ENCODE peak calls at places on chromosomes 13 and 19, in five cellular contexts. V is A549, T is WTC11, N is HepG2, J is GM12878. Y is an unnamed sample.

GRCh38 chr19:872266-872951 is 12.9 kb downstream of the CFD start:
- DNase-seq in J (peak; percentile 36), T (peak; percentile 91), V (peak; percentile 93), N (no peak), Y (peak; percentile 76)

GRCh38 chr13:49759503-49759902 is 33.0 kb downstream of the KPNA3 start:
- DNase-seq in J (no peak), V (no peak), T (no peak), N (no peak), Y (no peak)

GRCh38 chr19:47658431-47659383 is 49.8 kb downstream of the BICRA start:
- DNase-seq in N (no peak), T (no peak), V (no peak), J (no peak), Y (no peak)

GRCh38 chr19:1289395-1290244 is 3.9 kb downstream of the EFNA2 start:
- DNase-seq in N (no peak), V (no peak), T (no peak), J (no peak), Y (no peak)

GRCh38 chr13:87393358-87393757 is 277.8 kb upstream of the SLITRK5 start:
- DNase-seq in N (no peak), T (no peak), J (no peak), V (no peak), Y (no peak)

GRCh38 chr13:77543711-77544110 is 8.2 kb downstream of the SCEL start:
- DNase-seq in J (no peak), V (no peak), T (no peak), N (no peak), Y (no peak)

GRCh38 chr19:48617146-48617937 is 1.6 kb downstream of the RPL18 start:
- DNase-seq in J (no peak), V (no peak), T (no peak), N (no peak), Y (no peak)

GRCh38 chr13:73809561-73809960 is 324.6 kb downstream of the KLF12 start:
- DNase-seq in T (no peak), J (no peak), N (no peak), V (peak; percentile 1), Y (no peak)

GRCh38 chr13:75785130-75785529 is 149.0 kb downstream of the LMO7 start:
- DNase-seq in J (no peak), N (no peak), T (no peak), V (no peak), Y (no peak)

GRCh38 chr13:75869981-75870380 is 233.9 kb downstream of the LMO7 start:
- DNase-seq in N (no peak), J (no peak), T (no peak), V (no peak), Y (no peak)

GRCh38 chr19:16208064-16208759 is 10.5 kb downstream of the AP1M1 start:
- DNase-seq in N (no peak), V (no peak), T (peak; percentile 4), J (no peak), Y (no peak)

GRCh38 chr13:98374750-98375149 is 197.7 kb upstream of the RNF113B start:
- DNase-seq in T (no peak), V (no peak), N (no peak), J (no peak), Y (no peak)

GRCh38 chr13:112882555-112883024 is 86.4 kb upstream of the MCF2L start:
- DNase-seq in J (no peak), N (no peak), T (no peak), V (no peak), Y (no peak)

GRCh38 chr19:13962738-13963602 is 10.7 kb downstream of the DCAF15 start:
- DNase-seq in N (no peak), J (no peak), V (no peak), T (peak; percentile 61), Y (no peak)

GRCh38 chr19:44066305-44066704 is 5.7 kb upstream of the ZNF284 start:
- DNase-seq in T (no peak), N (peak; percentile 42), J (no peak), V (no peak), Y (no peak)

GRCh38 chr19:22605275-22606211 is 28.6 kb upstream of the ZNF492 start:
- DNase-seq in T (no peak), V (no peak), J (no peak), N (no peak), Y (no peak)

GRCh38 chr19:33235269-33235995 is 9.8 kb upstream of the SLC7A10 start:
- DNase-seq in J (peak; percentile 61), N (peak; percentile 78), V (peak; percentile 88), T (peak; percentile 96), Y (peak; percentile 84)

GRCh38 chr19:5804516-5805464 is at the start of gene NRTN:
- DNase-seq in V (no peak), J (no peak), N (no peak), T (peak; percentile 65), Y (peak; percentile 72)

GRCh38 chr19:9431475-9431874 is 3.9 kb downstream of the ZNF266 start:
- DNase-seq in J (no peak), N (no peak), V (no peak), T (peak; percentile 87), Y (peak; percentile 56)

GRCh38 chr19:5850743-5851293 is 431 bp downstream of the FUT3 start:
- DNase-seq in J (no peak), V (no peak), T (no peak), N (no peak), Y (peak; percentile 6)

GRCh38 chr19:15935167-15935702 is 906 bp upstream of the CYP4F11 start:
- DNase-seq in T (no peak), N (peak; percentile 39), J (no peak), V (no peak), Y (no peak)

GRCh38 chr13:100149389-100149788 is 60.5 kb downstream of the PCCA start:
- DNase-seq in V (no peak), J (no peak), N (no peak), T (no peak), Y (no peak)

GRCh38 chr13:114130708-114131580 is 1.5 kb downstream of the RASA3 start:
- DNase-seq in J (no peak), N (no peak), T (no peak), V (peak; percentile 18), Y (peak; percentile 29)

GRCh38 chr19:51019544-51019925 is at the start of gene KLK10:
- DNase-seq in T (no peak), N (no peak), J (no peak), V (no peak), Y (no peak)

GRCh38 chr13:24168392-24168750 is 7.9 kb downstream of the SPATA13 start:
- DNase-seq in J (no peak), V (no peak), T (no peak), N (no peak), Y (no peak)

GRCh38 chr19:57008432-57008831 is 111.4 kb upstream of the USP29 start:
- DNase-seq in T (no peak), V (no peak), J (no peak), N (no peak), Y (no peak)

GRCh38 chr13:110317496-110318195 is 10.6 kb downstream of the COL4A2 start:
- DNase-seq in N (no peak), J (no peak), T (no peak), V (no peak), Y (no peak)

GRCh38 chr13:59458908-59459579 is 704.7 kb downstream of the DIAPH3 start:
- DNase-seq in T (no peak), N (no peak), V (no peak), J (no peak), Y (no peak)

DNA sequence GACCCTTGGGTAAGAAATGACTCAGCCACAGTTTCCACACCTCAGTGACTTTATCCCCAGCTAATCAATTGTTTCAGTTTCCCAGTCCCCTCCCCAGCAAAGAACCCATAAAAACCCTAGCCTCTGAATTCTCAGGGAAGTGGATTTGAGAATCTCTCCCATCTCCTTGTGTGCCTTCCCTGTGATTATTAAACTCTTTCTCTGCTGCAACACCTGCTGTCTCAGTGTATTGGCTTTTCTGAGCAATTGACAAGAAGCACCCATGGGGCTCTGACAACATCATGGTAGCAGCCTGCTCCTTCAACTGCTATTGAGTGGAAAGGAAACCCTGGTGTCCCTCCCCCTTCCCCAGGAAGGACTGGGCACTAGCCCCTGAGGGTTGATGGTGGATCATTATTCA is 73.7 kb downstream of the UQCRFS1 start:
- DNase-seq in V (no peak), N (no peak), J (no peak), T (no peak), Y (peak; percentile 3)
- TF ChIP-seq ESRRA in V (no peak), N (no peak), J (no peak), T (no peak), Y (no peak)

GRCh38 chr13:20512042-20512683 is 13.5 kb downstream of the CRYL1 start:
- DNase-seq in V (no peak), N (no peak), T (peak; percentile 64), J (no peak), Y (no peak)
- TF ChIP-seq ESRRA in V (no peak), N (no peak), T (no peak), J (no peak), Y (no peak)

GRCh38 chr13:35964764-35965163 is 166.4 kb downstream of the DCLK1 start:
- DNase-seq in T (no peak), J (no peak), N (peak; percentile 22), V (peak; percentile 2), Y (no peak)
- TF ChIP-seq ESRRA in T (no peak), J (no peak), N (no peak), V (no peak), Y (no peak)

GRCh38 chr19:2362039-2362969 is 2.2 kb downstream of the TMPRSS9 start:
- DNase-seq in J (no peak), T (no peak), V (no peak), N (no peak), Y (no peak)
- TF ChIP-seq ESRRA in J (no peak), T (no peak), V (no peak), N (no peak), Y (no peak)

Y was measured in K562.